ENCODE peak calls at places on chromosomes 12 and 14, in six cellular contexts. One of them, this sample, is unnamed.

GRCh38 chr12:19964549-19964948 is 403.8 kb upstream of the PDE3A start:
- DNase-seq in AG10803: peak; percentile 25
- DNase-seq in cardiac muscle cell: peak; percentile 69
- DNase-seq in heart left ventricle: no peak
- DNase-seq in prostate gland: no peak
- DNase-seq in upper lobe of left lung: no peak
- DNase-seq in this sample: peak; percentile 73

GRCh38 chr12:62190081-62190480 is 70.1 kb upstream of the USP15 start:
- DNase-seq in prostate gland: no peak
- DNase-seq in heart left ventricle: no peak
- DNase-seq in cardiac muscle cell: no peak
- DNase-seq in AG10803: no peak
- DNase-seq in upper lobe of left lung: no peak
- DNase-seq in this sample: no peak

GRCh38 chr12:4621511-4621910 is 27.3 kb downstream of the AKAP3 start:
- DNase-seq in cardiac muscle cell: no peak
- DNase-seq in heart left ventricle: no peak
- DNase-seq in prostate gland: no peak
- DNase-seq in upper lobe of left lung: no peak
- DNase-seq in AG10803: no peak
- DNase-seq in this sample: no peak

GRCh38 chr12:71183018-71183417 is 25.2 kb upstream of the TSPAN8 start:
- DNase-seq in prostate gland: no peak
- DNase-seq in cardiac muscle cell: peak; percentile 82
- DNase-seq in upper lobe of left lung: no peak
- DNase-seq in AG10803: no peak
- DNase-seq in heart left ventricle: no peak
- DNase-seq in this sample: peak; percentile 91

GRCh38 chr14:77490347-77490986 is 8.1 kb downstream of the ISM2 start:
- DNase-seq in prostate gland: no peak
- DNase-seq in AG10803: no peak
- DNase-seq in cardiac muscle cell: no peak
- DNase-seq in upper lobe of left lung: no peak
- DNase-seq in heart left ventricle: no peak
- DNase-seq in this sample: no peak

GRCh38 chr14:53683229-53683628 is 273.4 kb downstream of the BMP4 start:
- DNase-seq in cardiac muscle cell: no peak
- DNase-seq in AG10803: no peak
- DNase-seq in upper lobe of left lung: no peak
- DNase-seq in heart left ventricle: no peak
- DNase-seq in prostate gland: no peak
- DNase-seq in this sample: no peak

GRCh38 chr12:67747869-67748760 is 99.6 kb downstream of the DYRK2 start:
- DNase-seq in cardiac muscle cell: peak; percentile 60
- DNase-seq in heart left ventricle: no peak
- DNase-seq in AG10803: peak; percentile 66
- DNase-seq in prostate gland: no peak
- DNase-seq in upper lobe of left lung: no peak
- DNase-seq in this sample: peak; percentile 65

GRCh38 chr14:21501568-21501967 is 9.6 kb downstream of the METTL3 start:
- DNase-seq in upper lobe of left lung: no peak
- DNase-seq in cardiac muscle cell: no peak
- DNase-seq in AG10803: no peak
- DNase-seq in prostate gland: no peak
- DNase-seq in heart left ventricle: no peak
- DNase-seq in this sample: no peak

GRCh38 chr14:81952917-81953316 is 419.3 kb upstream of the SEL1L start:
- DNase-seq in upper lobe of left lung: no peak
- DNase-seq in cardiac muscle cell: no peak
- DNase-seq in prostate gland: no peak
- DNase-seq in AG10803: no peak
- DNase-seq in heart left ventricle: no peak
- DNase-seq in this sample: no peak

GRCh38 chr12:79933580-79934264 is 1.2 kb downstream of the PPP1R12A start:
- DNase-seq in heart left ventricle: no peak
- DNase-seq in AG10803: peak; percentile 11
- DNase-seq in prostate gland: no peak
- DNase-seq in upper lobe of left lung: no peak
- DNase-seq in cardiac muscle cell: peak; percentile 14
- DNase-seq in this sample: peak; percentile 30

GRCh38 chr12:122081108-122081696 is 2.6 kb downstream of the MLXIP start:
- DNase-seq in prostate gland: no peak
- DNase-seq in upper lobe of left lung: no peak
- DNase-seq in cardiac muscle cell: peak; percentile 79
- DNase-seq in heart left ventricle: no peak
- DNase-seq in AG10803: peak; percentile 61
- DNase-seq in this sample: peak; percentile 88

GRCh38 chr12:72136792-72137191 is 135.4 kb upstream of the TRHDE start:
- DNase-seq in AG10803: no peak
- DNase-seq in prostate gland: no peak
- DNase-seq in heart left ventricle: no peak
- DNase-seq in cardiac muscle cell: no peak
- DNase-seq in upper lobe of left lung: no peak
- DNase-seq in this sample: no peak

GRCh38 chr12:22653075-22653474 is 28.1 kb downstream of the ETNK1 start:
- DNase-seq in prostate gland: no peak
- DNase-seq in cardiac muscle cell: peak; percentile 52
- DNase-seq in AG10803: peak; percentile 68
- DNase-seq in upper lobe of left lung: no peak
- DNase-seq in heart left ventricle: no peak
- DNase-seq in this sample: peak; percentile 46

GRCh38 chr12:103771466-103771865 is 69.6 kb downstream of the NT5DC3 start:
- DNase-seq in cardiac muscle cell: peak; percentile 70
- DNase-seq in heart left ventricle: no peak
- DNase-seq in prostate gland: no peak
- DNase-seq in AG10803: peak; percentile 51
- DNase-seq in upper lobe of left lung: no peak
- DNase-seq in this sample: peak; percentile 53

GRCh38 chr14:24055971-24056799 is 4.4 kb downstream of the CARMIL3 start:
- DNase-seq in cardiac muscle cell: no peak
- DNase-seq in heart left ventricle: no peak
- DNase-seq in AG10803: no peak
- DNase-seq in prostate gland: no peak
- DNase-seq in upper lobe of left lung: no peak
- DNase-seq in this sample: no peak

GRCh38 chr14:106808907-106809306 is 1282.5 kb downstream of the TMEM121 start:
- DNase-seq in AG10803: no peak
- DNase-seq in cardiac muscle cell: no peak
- DNase-seq in heart left ventricle: no peak
- DNase-seq in prostate gland: no peak
- DNase-seq in upper lobe of left lung: no peak
- DNase-seq in this sample: no peak

GRCh38 chr12:2749580-2749979 is 45.2 kb upstream of the FKBP4 start:
- DNase-seq in cardiac muscle cell: no peak
- DNase-seq in prostate gland: no peak
- DNase-seq in heart left ventricle: no peak
- DNase-seq in upper lobe of left lung: no peak
- DNase-seq in AG10803: no peak
- DNase-seq in this sample: no peak

GRCh38 chr14:31864937-31865855 is 211.9 kb upstream of the ARHGAP5 start:
- DNase-seq in heart left ventricle: no peak
- DNase-seq in AG10803: no peak
- DNase-seq in prostate gland: no peak
- DNase-seq in cardiac muscle cell: no peak
- DNase-seq in upper lobe of left lung: no peak
- DNase-seq in this sample: no peak

GRCh38 chr14:61296707-61297502 is 15.8 kb upstream of the TMEM30B start:
- DNase-seq in AG10803: peak; percentile 34
- DNase-seq in cardiac muscle cell: peak; percentile 71
- DNase-seq in heart left ventricle: no peak
- DNase-seq in prostate gland: no peak
- DNase-seq in upper lobe of left lung: no peak
- DNase-seq in this sample: peak; percentile 67

GRCh38 chr12:94648578-94648977 is 1.8 kb downstream of the TMCC3 start:
- DNase-seq in heart left ventricle: no peak
- DNase-seq in AG10803: no peak
- DNase-seq in upper lobe of left lung: no peak
- DNase-seq in cardiac muscle cell: no peak
- DNase-seq in prostate gland: no peak
- DNase-seq in this sample: no peak

GRCh38 chr12:52777566-52777965 is 421 bp upstream of the KRT76 start:
- DNase-seq in heart left ventricle: no peak
- DNase-seq in AG10803: no peak
- DNase-seq in cardiac muscle cell: no peak
- DNase-seq in upper lobe of left lung: no peak
- DNase-seq in prostate gland: no peak
- DNase-seq in this sample: no peak

GRCh38 chr12:94103986-94104385 is 44.4 kb upstream of the PLXNC1 start:
- DNase-seq in heart left ventricle: no peak
- DNase-seq in cardiac muscle cell: no peak
- DNase-seq in upper lobe of left lung: no peak
- DNase-seq in AG10803: no peak
- DNase-seq in prostate gland: no peak
- DNase-seq in this sample: no peak

GRCh38 chr14:76929927-76930326 is 98.6 kb downstream of the IRF2BPL start:
- DNase-seq in AG10803: peak; percentile 31
- DNase-seq in prostate gland: no peak
- DNase-seq in cardiac muscle cell: no peak
- DNase-seq in upper lobe of left lung: no peak
- DNase-seq in heart left ventricle: peak; percentile 41
- DNase-seq in this sample: no peak

GRCh38 chr12:100672075-100672592 is 98.7 kb downstream of the GAS2L3 start:
- DNase-seq in heart left ventricle: no peak
- DNase-seq in cardiac muscle cell: no peak
- DNase-seq in upper lobe of left lung: peak; percentile 27
- DNase-seq in prostate gland: no peak
- DNase-seq in AG10803: no peak
- DNase-seq in this sample: no peak

GRCh38 chr12:54217774-54218221 is 29.0 kb upstream of the SMUG1 start:
- DNase-seq in AG10803: no peak
- DNase-seq in prostate gland: no peak
- DNase-seq in heart left ventricle: no peak
- DNase-seq in upper lobe of left lung: peak; percentile 86
- DNase-seq in cardiac muscle cell: peak; percentile 47
- DNase-seq in this sample: no peak
- H3K4me3 ChIP-seq in AG10803: peak overlapping the region; percentile 57
- H3K4me3 ChIP-seq in prostate gland: no peak overlapping the region
- H3K4me3 ChIP-seq in heart left ventricle: peak overlapping the region; percentile 36
- H3K4me3 ChIP-seq in upper lobe of left lung: peak overlapping the region; percentile 18
- H3K4me3 ChIP-seq in cardiac muscle cell: peak overlapping the region; percentile 12
- H3K4me3 ChIP-seq in this sample: peak overlapping the region; percentile 56

GRCh38 chr12:110222433-110222832 is 58.6 kb upstream of the ATP2A2 start:
- DNase-seq in cardiac muscle cell: peak; percentile 17
- DNase-seq in heart left ventricle: no peak
- DNase-seq in prostate gland: no peak
- DNase-seq in AG10803: no peak
- DNase-seq in upper lobe of left lung: no peak
- DNase-seq in this sample: peak; percentile 27

GRCh38 chr12:110222027-110222426 is 59.0 kb upstream of the ATP2A2 start:
- DNase-seq in upper lobe of left lung: no peak
- DNase-seq in AG10803: no peak
- DNase-seq in prostate gland: no peak
- DNase-seq in cardiac muscle cell: no peak
- DNase-seq in heart left ventricle: no peak
- DNase-seq in this sample: no peak

GRCh38 chr12:110227138-110227537 is 53.9 kb upstream of the ATP2A2 start:
- DNase-seq in cardiac muscle cell: no peak
- DNase-seq in heart left ventricle: no peak
- DNase-seq in prostate gland: no peak
- DNase-seq in upper lobe of left lung: no peak
- DNase-seq in AG10803: no peak
- DNase-seq in this sample: no peak

GRCh38 chr12:110223777-110224378 is 57.2 kb upstream of the ATP2A2 start:
- DNase-seq in heart left ventricle: no peak
- DNase-seq in cardiac muscle cell: peak; percentile 27
- DNase-seq in AG10803: no peak
- DNase-seq in upper lobe of left lung: no peak
- DNase-seq in prostate gland: no peak
- DNase-seq in this sample: peak; percentile 43

GRCh38 chr12:110224379-110225304 is 56.4 kb upstream of the ATP2A2 start:
- DNase-seq in cardiac muscle cell: peak; percentile 91
- DNase-seq in prostate gland: peak; percentile 43
- DNase-seq in upper lobe of left lung: no peak
- DNase-seq in heart left ventricle: no peak
- DNase-seq in AG10803: peak; percentile 91
- DNase-seq in this sample: peak; percentile 94
- TF ChIP-seq CTCF in cardiac muscle cell: peak; percentile 75
- TF ChIP-seq CTCF in prostate gland: peak; percentile 66
- TF ChIP-seq CTCF in upper lobe of left lung: peak; percentile 53
- TF ChIP-seq CTCF in heart left ventricle: peak; percentile 62
- TF ChIP-seq CTCF in AG10803: peak; percentile 82
- TF ChIP-seq CTCF in this sample: peak; percentile 79

GRCh38 chr12:47797432-47797831 is 22.3 kb downstream of the HDAC7 start:
- DNase-seq in cardiac muscle cell: no peak
- DNase-seq in heart left ventricle: no peak
- DNase-seq in upper lobe of left lung: no peak
- DNase-seq in prostate gland: no peak
- DNase-seq in AG10803: no peak
- DNase-seq in this sample: no peak
- H3K4me3 ChIP-seq in cardiac muscle cell: no peak overlapping the region
- H3K4me3 ChIP-seq in heart left ventricle: no peak overlapping the region
- H3K4me3 ChIP-seq in upper lobe of left lung: no peak overlapping the region
- H3K4me3 ChIP-seq in prostate gland: no peak overlapping the region
- H3K4me3 ChIP-seq in AG10803: no peak overlapping the region
- H3K4me3 ChIP-seq in this sample: no peak overlapping the region

GRCh38 chr14:103562385-103563088 is at the start of the genes BAG5 and COA8:
- DNase-seq in prostate gland: peak; percentile 73
- DNase-seq in cardiac muscle cell: peak; percentile 86
- DNase-seq in upper lobe of left lung: peak; percentile 98
- DNase-seq in AG10803: peak; percentile 84
- DNase-seq in heart left ventricle: peak; percentile 90
- DNase-seq in this sample: peak; percentile 75
- TF ChIP-seq CTCF in prostate gland: peak; percentile 45
- TF ChIP-seq CTCF in cardiac muscle cell: no peak
- TF ChIP-seq CTCF in upper lobe of left lung: no peak
- TF ChIP-seq CTCF in AG10803: no peak
- TF ChIP-seq CTCF in heart left ventricle: no peak
- TF ChIP-seq CTCF in this sample: no peak

DNA sequence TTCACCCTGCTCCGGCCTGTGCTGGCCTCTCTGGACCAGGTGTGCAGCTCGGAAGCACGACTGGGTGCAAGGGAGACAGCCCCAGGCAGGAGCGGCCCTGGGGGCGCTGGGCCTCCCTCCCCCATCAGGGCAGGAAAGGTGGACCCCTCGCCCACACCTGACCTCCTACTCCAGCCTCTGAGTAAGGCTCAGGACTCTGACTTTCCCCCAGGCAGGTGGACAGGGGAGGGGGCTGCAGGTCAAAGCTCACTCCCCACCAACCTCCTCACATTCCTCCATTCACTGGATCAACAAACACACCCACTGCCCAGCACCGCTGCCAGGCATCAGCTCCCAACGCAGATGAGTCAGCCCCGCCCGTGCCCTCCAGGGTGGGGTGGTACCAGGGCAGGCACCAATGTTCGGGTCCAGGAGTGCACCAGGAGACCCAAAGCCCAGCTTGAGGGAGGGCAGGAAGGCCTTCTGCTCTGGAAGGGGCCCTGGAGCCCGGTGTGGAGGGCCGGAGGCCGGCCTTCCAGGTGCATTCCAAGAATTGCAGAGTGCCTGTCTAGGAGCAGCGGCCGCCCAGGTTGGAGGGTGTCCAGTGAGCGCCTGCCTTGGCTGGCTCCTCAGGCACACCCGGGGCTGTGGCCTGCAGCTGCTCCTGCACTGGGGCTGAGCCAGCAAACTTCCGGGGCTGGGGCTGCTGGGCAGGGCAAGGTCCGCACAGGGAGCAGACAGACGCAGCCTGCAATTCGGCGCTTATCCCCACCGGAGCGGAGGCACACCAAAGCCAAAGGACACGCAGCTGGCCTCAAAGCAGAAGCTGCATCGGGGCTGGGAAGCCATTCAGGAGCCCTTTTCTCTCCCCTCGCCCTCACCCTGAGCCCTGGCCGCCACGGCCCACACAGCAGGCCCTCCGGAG is 1.6 kb upstream of the INF2 start:
- DNase-seq in AG10803: peak; percentile 46
- DNase-seq in upper lobe of left lung: peak; percentile 91
- DNase-seq in prostate gland: peak; percentile 85
- DNase-seq in cardiac muscle cell: peak; percentile 78
- DNase-seq in heart left ventricle: peak; percentile 81
- DNase-seq in this sample: peak; percentile 60
- H3K4me3 ChIP-seq in AG10803: no peak overlapping the region
- H3K4me3 ChIP-seq in upper lobe of left lung: peak overlapping the region; percentile 19
- H3K4me3 ChIP-seq in prostate gland: no peak overlapping the region
- H3K4me3 ChIP-seq in cardiac muscle cell: no peak overlapping the region
- H3K4me3 ChIP-seq in heart left ventricle: peak overlapping the region; percentile 71
- H3K4me3 ChIP-seq in this sample: no peak overlapping the region

This sample was measured in fibroblast of the aortic adventitia.